ENCODE peak calls at places on chromosomes 7 and 10, in nine cellular contexts. G is cardiac muscle cell, I is HCT116, S is fibroblast of the aortic adventitia, F is fibroblast of lung, R is WERI-Rb-1, D is mucosa of descending colon, N is endothelial cell of umbilical vein, K is heart right ventricle. A is an unnamed sample.

GRCh38 chr7:16136896-16137295 is 284.4 kb downstream of the CRPPA start:
- DNase-seq in G (peak; percentile 3), I (no peak), S (no peak), F (no peak), R (no peak), D (no peak), N (no peak), K (no peak), A (no peak)

GRCh38 chr10:127400216-127400615 is 148.9 kb upstream of the NPS start:
- DNase-seq in G (no peak), I (no peak), S (no peak), F (no peak), R (no peak), D (no peak), N (no peak), K (no peak), A (no peak)

GRCh38 chr7:141915565-141915964 is 634 bp upstream of the OR9A4 start:
- DNase-seq in G (no peak), I (no peak), S (no peak), F (no peak), R (no peak), D (peak; percentile 57), N (no peak), K (no peak), A (no peak)

GRCh38 chr10:110305767-110306451 is 1.2 kb upstream of the SMNDC1 start:
- DNase-seq in G (peak; percentile 89), I (peak; percentile 84), S (peak; percentile 93), F (peak; percentile 90), R (peak; percentile 40), D (peak; percentile 54), N (peak; percentile 95), K (peak; percentile 50), A (peak; percentile 76)

GRCh38 chr7:41006591-41006990 is 696.3 kb downstream of the INHBA start:
- DNase-seq in G (peak; percentile 40), I (peak; percentile 48), S (peak; percentile 78), F (peak; percentile 70), R (no peak), D (no peak), N (no peak), K (no peak), A (no peak)

GRCh38 chr7:37446371-37446770 is 2.3 kb downstream of the ELMO1 start:
- DNase-seq in G (peak; percentile 29), I (no peak), S (no peak), F (no peak), R (no peak), D (no peak), N (no peak), K (no peak), A (no peak)

GRCh38 chr10:1957057-1957456 is 219.7 kb upstream of the ADARB2 start:
- DNase-seq in G (no peak), I (no peak), S (no peak), F (no peak), R (no peak), D (no peak), N (no peak), K (no peak), A (no peak)

GRCh38 chr7:87223666-87224065 is 4.1 kb upstream of the TMEM243 start:
- DNase-seq in G (no peak), I (no peak), S (no peak), F (no peak), R (no peak), D (no peak), N (no peak), K (no peak), A (no peak)

GRCh38 chr10:16952010-16952550 is 134.9 kb upstream of the RSU1 start:
- DNase-seq in G (no peak), I (no peak), S (no peak), F (no peak), R (no peak), D (no peak), N (peak; percentile 89), K (no peak), A (no peak)

GRCh38 chr10:33800545-33800944 is 466.1 kb upstream of the NRP1 start:
- DNase-seq in G (no peak), I (no peak), S (peak; percentile 22), F (peak; percentile 3), R (no peak), D (no peak), N (no peak), K (peak; percentile 49), A (no peak)

GRCh38 chr10:60803433-60803832 is 25.2 kb downstream of the CDK1 start:
- DNase-seq in G (no peak), I (no peak), S (no peak), F (no peak), R (no peak), D (no peak), N (no peak), K (no peak), A (no peak)

GRCh38 chr7:8684426-8684825 is 251.0 kb downstream of the NXPH1 start:
- DNase-seq in G (no peak), I (no peak), S (no peak), F (no peak), R (no peak), D (no peak), N (no peak), K (no peak), A (no peak)

GRCh38 chr7:22121702-22122474 is 176.2 kb upstream of the CDCA7L start:
- DNase-seq in G (peak; percentile 76), I (no peak), S (peak; percentile 76), F (no peak), R (no peak), D (no peak), N (peak; percentile 96), K (peak; percentile 79), A (no peak)

GRCh38 chr10:689433-690226 is at the start of gene DIP2C:
- DNase-seq in G (peak; percentile 88), I (peak; percentile 16), S (peak; percentile 72), F (peak; percentile 80), R (peak; percentile 61), D (no peak), N (peak; percentile 41), K (peak; percentile 72), A (no peak)

GRCh38 chr7:22361320-22361719 is 4.4 kb upstream of the RAPGEF5 start:
- DNase-seq in G (no peak), I (no peak), S (no peak), F (no peak), R (no peak), D (no peak), N (no peak), K (no peak), A (no peak)

GRCh38 chr7:140512317-140513000 is 33.2 kb upstream of the MKRN1 start:
- DNase-seq in G (peak; percentile 12), I (peak; percentile 27), S (no peak), F (no peak), R (peak; percentile 22), D (peak; percentile 96), N (no peak), K (peak; percentile 23), A (no peak)

GRCh38 chr7:18177815-18178660 is 150.4 kb upstream of the PRPS1L1 start:
- DNase-seq in G (peak; percentile 84), I (no peak), S (peak; percentile 64), F (peak; percentile 81), R (no peak), D (peak; percentile 50), N (no peak), K (no peak), A (no peak)
- H3K4me3 ChIP-seq in G (no peak overlapping the region), I (no peak overlapping the region), S (no peak overlapping the region), F (no peak overlapping the region), R (no peak overlapping the region), D (no peak overlapping the region), N (no peak overlapping the region), K (no peak overlapping the region), A (no peak overlapping the region)

GRCh38 chr10:93818086-93818485 is 60.4 kb downstream of the LGI1 start:
- DNase-seq in G (no peak), I (no peak), S (no peak), F (no peak), R (no peak), D (no peak), N (no peak), K (no peak), A (no peak)

GRCh38 chr10:93812664-93813338 is 55.1 kb downstream of the LGI1 start:
- DNase-seq in G (no peak), I (no peak), S (no peak), F (no peak), R (no peak), D (no peak), N (no peak), K (no peak), A (no peak)

GRCh38 chr10:93813507-93814465 is 56.0 kb downstream of the LGI1 start:
- DNase-seq in G (peak; percentile 48), I (peak; percentile 64), S (peak; percentile 52), F (peak; percentile 37), R (peak; percentile 75), D (peak; percentile 58), N (peak; percentile 55), K (peak; percentile 27), A (no peak)

GRCh38 chr10:93816123-93816747 is 58.5 kb downstream of the LGI1 start:
- DNase-seq in G (peak; percentile 72), I (peak; percentile 60), S (peak; percentile 78), F (peak; percentile 59), R (peak; percentile 71), D (peak; percentile 54), N (peak; percentile 44), K (peak; percentile 39), A (no peak)

GRCh38 chr10:93815304-93816091 is 57.8 kb downstream of the LGI1 start:
- DNase-seq in G (no peak), I (no peak), S (peak; percentile 30), F (no peak), R (peak; percentile 69), D (no peak), N (no peak), K (no peak), A (no peak)
- TF ChIP-seq CTCF in G (no peak), I (peak; percentile 36), S (no peak), F (no peak), R (peak; percentile 64), D (no peak), N (no peak), K (no peak), A (peak; percentile 20)

DNA sequence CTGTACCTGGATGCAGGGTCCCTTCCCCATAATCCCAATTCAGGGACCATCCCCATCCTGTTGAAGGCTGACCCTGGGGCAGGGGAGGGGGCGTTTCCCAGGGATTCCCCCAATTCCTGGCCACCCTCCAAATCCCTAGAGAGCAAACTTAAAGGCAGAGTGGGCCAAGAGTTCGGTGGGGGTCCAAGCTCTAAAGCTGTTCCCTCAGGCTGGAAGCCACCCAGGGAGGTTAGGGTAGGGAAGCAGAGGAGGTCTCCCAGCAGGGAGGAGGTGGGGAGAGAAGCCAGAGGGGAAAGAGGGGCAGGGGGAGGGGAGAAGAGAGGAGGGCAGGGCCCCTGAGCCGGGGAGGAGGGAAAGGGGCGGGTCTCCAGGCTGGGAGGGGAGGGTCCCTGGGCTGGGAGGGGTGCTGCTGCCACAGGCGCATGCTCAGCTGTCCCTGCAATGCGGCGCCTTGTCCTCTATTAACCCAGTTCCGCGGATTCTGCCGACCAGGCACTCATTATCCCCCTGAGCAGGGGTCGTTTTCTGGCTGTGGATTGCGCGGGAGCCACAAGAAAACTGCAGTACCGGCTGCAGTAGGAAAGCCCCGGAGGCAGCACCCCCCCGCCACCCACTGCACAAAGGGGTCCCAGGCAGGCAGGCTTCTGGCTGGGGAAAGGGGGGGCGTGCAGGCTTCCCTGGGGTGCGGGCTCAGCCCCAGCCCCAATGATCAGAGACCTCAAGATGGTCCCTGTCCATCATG is 49.4 kb downstream of the CAMK2B start:
- DNase-seq in G (peak; percentile 56), I (no peak), S (no peak), F (no peak), R (peak; percentile 95), D (peak; percentile 16), N (peak; percentile 13), K (no peak), A (no peak)
- H3K4me3 ChIP-seq in G (peak overlapping the region; percentile 11), I (no peak overlapping the region), S (no peak overlapping the region), F (no peak overlapping the region), R (peak overlapping the region; percentile 34), D (no peak overlapping the region), N (no peak overlapping the region), K (no peak overlapping the region), A (no peak overlapping the region)

GRCh38 chr7:73578342-73579124 is at the start of gene TBL2:
- DNase-seq in G (peak; percentile 99), I (peak; percentile 96), S (peak; percentile 98), F (peak; percentile 95), R (peak; percentile 99), D (peak; percentile 99), N (peak; percentile 99), K (peak; percentile 98), A (peak; percentile 87)
- TF ChIP-seq CTCF in G (peak; percentile 13), I (no peak), S (peak; percentile 38), F (peak; percentile 27), R (no peak), D (peak; percentile 19), N (peak; percentile 25), K (no peak), A (no peak)